ENCODE peak calls at places on chromosomes 16 and 17, in seven cellular contexts. K is MM.1S; C is stimulated activated CD4-positive, alpha-beta T cell treated with anti-CD3 and anti-CD28 coated beads, TNF-alpha, amount 100 ng/mL, for 1 hour; Y is GM10248; V is GM19239; R is NCI-H748 treated with DMSO at 0.1 percent for 48 hours; G is uterus. B is an unnamed sample.

GRCh38 chr16:81496742-81497141 is 52.1 kb downstream of the CMIP start:
- DNase-seq in K (no peak), C (no peak), Y (no peak), V (no peak), R (no peak), G (no peak), B (no peak)

GRCh38 chr17:18184143-18185007 is 747 bp downstream of the ALKBH5 start:
- DNase-seq in K (peak), C (peak), Y (peak), V (no peak), R (no peak), G (peak), B (peak)

GRCh38 chr17:65103896-65104295 is 33.3 kb upstream of the RGS9 start:
- DNase-seq in K (no peak), C (no peak), Y (no peak), V (no peak), R (no peak), G (no peak), B (no peak)

GRCh38 chr17:66633322-66633965 is 201.5 kb upstream of the CACNG5 start:
- DNase-seq in K (no peak), C (peak), Y (no peak), V (no peak), R (no peak), G (no peak), B (no peak)

GRCh38 chr17:9645858-9646555 is 690 bp downstream of the USP43 start:
- DNase-seq in K (no peak), C (no peak), Y (peak), V (peak), R (peak), G (no peak), B (peak)

GRCh38 chr16:27369806-27370205 is 32.2 kb upstream of the IL21R start:
- DNase-seq in K (no peak), C (no peak), Y (no peak), V (no peak), R (no peak), G (no peak), B (no peak)

GRCh38 chr17:7856081-7856791 is 1.1 kb downstream of the NAA38 start:
- DNase-seq in K (peak), C (no peak), Y (no peak), V (no peak), R (peak), G (peak), B (no peak)

GRCh38 chr16:87471278-87472141 is 21.3 kb downstream of the ZCCHC14 start:
- DNase-seq in K (no peak), C (no peak), Y (no peak), V (no peak), R (no peak), G (no peak), B (no peak)

GRCh38 chr17:69268442-69269068 is 39.9 kb upstream of the ABCA10 start:
- DNase-seq in K (no peak), C (no peak), Y (no peak), V (no peak), R (no peak), G (no peak), B (no peak)

GRCh38 chr17:32349503-32349853 is 479 bp upstream of the ZNF207 start:
- DNase-seq in K (peak), C (no peak), Y (no peak), V (no peak), R (no peak), G (peak), B (no peak)

GRCh38 chr17:48625502-48626201 is 506 bp downstream of the HOXB9 start:
- DNase-seq in K (peak), C (no peak), Y (peak), V (no peak), R (peak), G (no peak), B (no peak)

GRCh38 chr16:81259916-81260315 is 21.4 kb downstream of the BCO1 start:
- DNase-seq in K (no peak), C (no peak), Y (no peak), V (no peak), R (no peak), G (no peak), B (no peak)

GRCh38 chr16:9966569-9967157 is 215.6 kb downstream of the GRIN2A start:
- DNase-seq in K (no peak), C (no peak), Y (peak), V (no peak), R (no peak), G (no peak), B (no peak)

GRCh38 chr16:89922884-89923639 is at the start of gene TUBB3:
- DNase-seq in K (peak), C (no peak), Y (peak), V (peak), R (peak), G (peak), B (peak)

GRCh38 chr17:31428111-31428510 is 36.6 kb downstream of the RAB11FIP4 start:
- DNase-seq in K (no peak), C (no peak), Y (no peak), V (no peak), R (no peak), G (no peak), B (no peak)

GRCh38 chr17:6425407-6425806 is 9.5 kb downstream of the AIPL1 start:
- DNase-seq in K (no peak), C (no peak), Y (no peak), V (no peak), R (no peak), G (no peak), B (no peak)

GRCh38 chr16:23700509-23700908 is 12.5 kb downstream of the ERN2 start:
- DNase-seq in K (no peak), C (no peak), Y (no peak), V (no peak), R (peak), G (no peak), B (no peak)

GRCh38 chr16:85202631-85203461 is 90.6 kb upstream of the CIBAR2 start:
- DNase-seq in K (no peak), C (no peak), Y (no peak), V (no peak), R (no peak), G (peak), B (no peak)

GRCh38 chr16:14301150-14302030 is 230.3 kb downstream of the MRTFB start:
- DNase-seq in K (peak), C (no peak), Y (no peak), V (no peak), R (no peak), G (peak), B (no peak)

GRCh38 chr17:76239538-76240274 is 587 bp downstream of the RNF157 start:
- DNase-seq in K (no peak), C (no peak), Y (no peak), V (no peak), R (no peak), G (no peak), B (no peak)

GRCh38 chr17:8862213-8863056 is 5.0 kb downstream of the PIK3R6 start:
- DNase-seq in K (no peak), C (no peak), Y (no peak), V (no peak), R (no peak), G (no peak), B (no peak)

GRCh38 chr17:4708436-4708835 is 2.0 kb upstream of the ARRB2 start:
- DNase-seq in K (peak), C (no peak), Y (no peak), V (no peak), R (peak), G (no peak), B (no peak)

GRCh38 chr16:89426736-89427525 is 63.4 kb downstream of the ANKRD11 start:
- DNase-seq in K (no peak), C (no peak), Y (no peak), V (no peak), R (no peak), G (no peak), B (no peak)

GRCh38 chr17:37261286-37261685 is 114.5 kb upstream of the C17orf78 start:
- DNase-seq in K (no peak), C (no peak), Y (no peak), V (no peak), R (no peak), G (no peak), B (no peak)

GRCh38 chr16:81492307-81492706 is 47.7 kb downstream of the CMIP start:
- DNase-seq in K (no peak), C (no peak), Y (no peak), V (no peak), R (no peak), G (no peak), B (no peak)

GRCh38 chr16:23874613-23875294 is 39.0 kb downstream of the PRKCB start:
- DNase-seq in K (no peak), C (no peak), Y (no peak), V (no peak), R (no peak), G (no peak), B (no peak)

GRCh38 chr17:56700919-56701420 is 107.5 kb downstream of the NOG start:
- DNase-seq in K (no peak), C (no peak), Y (no peak), V (no peak), R (no peak), G (no peak), B (no peak)

GRCh38 chr16:25264599-25264998 is 7.0 kb upstream of the ZKSCAN2 start:
- DNase-seq in K (peak), C (no peak), Y (no peak), V (no peak), R (no peak), G (no peak), B (no peak)